ENCODE peak calls at places on chromosomes 12 and 14, in nine cellular contexts. K is CD4-positive, alpha-beta T cell; G is Calu3; X is glutamatergic neuron; T is activated B cell treated with CpG ODN at 0.5 μM for 24 hours; U is body of pancreas; E is GM10248; Z is GM13976; O is transverse colon. S is an unnamed sample.

GRCh38 chr12:3644103-3644502 is 108.8 kb downstream of the CRACR2A start:
- DNase-seq in Z (no peak), X (no peak), U (no peak), O (no peak), G (no peak), T (no peak), E (no peak), K (no peak), S (no peak)

GRCh38 chr14:75011356-75012097 is 8.8 kb downstream of the EIF2B2 start:
- DNase-seq in G (no peak), Z (no peak), K (no peak), X (no peak), E (no peak), O (no peak), T (no peak), U (no peak), S (no peak)

GRCh38 chr12:10900530-10900929 is 8.8 kb downstream of the TAS2R13 start:
- DNase-seq in K (no peak), O (no peak), G (no peak), T (no peak), U (no peak), X (no peak), E (no peak), Z (no peak), S (no peak)

GRCh38 chr12:78916845-78917480 is 52.4 kb downstream of the SYT1 start:
- DNase-seq in X (no peak), Z (no peak), K (no peak), O (no peak), E (no peak), G (peak), T (no peak), U (no peak), S (no peak)

GRCh38 chr12:4526923-4527546 is 11.7 kb upstream of the RAD51AP1 start:
- DNase-seq in U (no peak), O (no peak), T (no peak), G (no peak), Z (peak), E (no peak), K (no peak), X (no peak), S (no peak)

GRCh38 chr12:125143491-125143890 is 78.3 kb downstream of the AACS start:
- DNase-seq in X (no peak), O (peak), T (no peak), K (no peak), G (no peak), Z (no peak), U (no peak), E (no peak), S (no peak)

GRCh38 chr14:58298880-58299664 is 717 bp downstream of the ARID4A start:
- DNase-seq in Z (peak), T (peak), E (peak), X (peak), O (peak), K (peak), G (peak), U (peak), S (no peak)

GRCh38 chr14:94165744-94166143 is 8.4 kb upstream of the PPP4R4 start:
- DNase-seq in Z (no peak), K (no peak), X (no peak), G (no peak), O (no peak), E (no peak), T (no peak), U (no peak), S (no peak)

GRCh38 chr12:104653730-104654328 is 197.1 kb downstream of the CHST11 start:
- DNase-seq in O (no peak), X (no peak), U (no peak), G (peak), E (peak), T (no peak), K (no peak), Z (peak), S (no peak)

GRCh38 chr14:64682173-64682710 is 22.0 kb upstream of the PLEKHG3 start:
- DNase-seq in E (no peak), U (peak), Z (no peak), O (peak), K (no peak), X (no peak), G (no peak), T (no peak), S (no peak)

GRCh38 chr12:93322784-93323183 is 54.9 kb upstream of the NUDT4 start:
- DNase-seq in X (no peak), U (no peak), G (no peak), O (peak), E (no peak), K (no peak), T (no peak), Z (no peak), S (no peak)

GRCh38 chr12:68240975-68241374 is 12.4 kb downstream of the IL22 start:
- DNase-seq in T (no peak), G (no peak), E (peak), X (no peak), U (peak), O (peak), K (peak), Z (peak), S (no peak)

GRCh38 chr12:108822458-108823205 is 34.8 kb downstream of the SSH1 start:
- DNase-seq in Z (no peak), E (no peak), G (no peak), K (no peak), U (no peak), X (no peak), O (no peak), T (no peak), S (no peak)

GRCh38 chr12:15540469-15540872 is 218.2 kb downstream of the PTPRO start:
- DNase-seq in X (no peak), T (no peak), U (no peak), E (no peak), O (no peak), K (no peak), Z (no peak), G (no peak), S (no peak)

GRCh38 chr12:96397756-96398421 is 2.4 kb downstream of the CDK17 start:
- DNase-seq in Z (no peak), K (no peak), T (no peak), O (no peak), X (no peak), U (no peak), E (no peak), G (no peak), S (no peak)

GRCh38 chr12:116551952-116552749 is 7.0 kb upstream of the MAP1LC3B2 start:
- DNase-seq in T (no peak), Z (no peak), X (no peak), E (no peak), O (no peak), U (no peak), G (no peak), K (no peak), S (no peak)

GRCh38 chr12:95054206-95054605 is 19.2 kb downstream of the NR2C1 start:
- DNase-seq in E (no peak), K (no peak), U (no peak), O (no peak), G (no peak), X (no peak), T (no peak), Z (no peak), S (no peak)

GRCh38 chr14:59455411-59455810 is 9.8 kb downstream of the GPR135 start:
- DNase-seq in G (no peak), U (no peak), O (no peak), K (no peak), X (no peak), Z (no peak), T (no peak), E (no peak), S (no peak)

GRCh38 chr12:75706786-75707605 is 195.6 kb upstream of the KRR1 start:
- DNase-seq in E (no peak), K (no peak), U (no peak), T (no peak), O (no peak), Z (no peak), G (no peak), X (no peak), S (no peak)

GRCh38 chr12:125330645-125331341 is 265.6 kb downstream of the AACS start:
- DNase-seq in U (peak), G (peak), Z (peak), X (peak), T (peak), E (peak), K (peak), O (peak), S (no peak)

GRCh38 chr14:100851946-100852620 is 26.2 kb downstream of the MEG3 start:
- DNase-seq in K (no peak), O (no peak), T (no peak), E (no peak), G (no peak), Z (no peak), X (no peak), U (no peak), S (no peak)

GRCh38 chr12:3168775-3169221 is 91.6 kb downstream of the TSPAN9 start:
- DNase-seq in E (peak), U (peak), K (no peak), T (no peak), O (no peak), Z (no peak), X (no peak), G (peak), S (peak)

GRCh38 chr12:55797068-55797467 is 20.5 kb downstream of the SARNP start:
- DNase-seq in K (no peak), G (no peak), T (no peak), Z (no peak), E (no peak), O (no peak), U (peak), X (peak), S (no peak)

GRCh38 chr12:76820888-76821482 is 57.1 kb downstream of the ZDHHC17 start:
- DNase-seq in T (no peak), G (peak), Z (no peak), O (peak), K (no peak), E (no peak), U (peak), X (peak), S (no peak)

GRCh38 chr14:91867316-91867988 is at the start of gene TC2N:
- DNase-seq in X (no peak), E (no peak), G (no peak), U (no peak), O (no peak), T (no peak), Z (no peak), K (no peak), S (no peak)

GRCh38 chr12:87160848-87161601 is 868.2 kb downstream of the C12orf50 start:
- DNase-seq in G (no peak), U (no peak), O (no peak), X (no peak), Z (no peak), E (no peak), K (no peak), T (no peak), S (no peak)

GRCh38 chr12:130729344-130729743 is 13.2 kb upstream of the RIMBP2 start:
- DNase-seq in Z (no peak), E (no peak), U (no peak), T (no peak), O (no peak), X (no peak), K (no peak), G (no peak), S (no peak)

GRCh38 chr14:37591311-37591940 is 3.6 kb downstream of the FOXA1 start:
- DNase-seq in K (no peak), E (no peak), T (no peak), O (peak), U (no peak), Z (peak), G (peak), X (peak), S (no peak)
- TF ChIP-seq CTCF in K (no peak), E (no peak), T (no peak), O (peak), U (no peak), Z (no peak), G (peak), X (no peak), S (no peak)

DNA sequence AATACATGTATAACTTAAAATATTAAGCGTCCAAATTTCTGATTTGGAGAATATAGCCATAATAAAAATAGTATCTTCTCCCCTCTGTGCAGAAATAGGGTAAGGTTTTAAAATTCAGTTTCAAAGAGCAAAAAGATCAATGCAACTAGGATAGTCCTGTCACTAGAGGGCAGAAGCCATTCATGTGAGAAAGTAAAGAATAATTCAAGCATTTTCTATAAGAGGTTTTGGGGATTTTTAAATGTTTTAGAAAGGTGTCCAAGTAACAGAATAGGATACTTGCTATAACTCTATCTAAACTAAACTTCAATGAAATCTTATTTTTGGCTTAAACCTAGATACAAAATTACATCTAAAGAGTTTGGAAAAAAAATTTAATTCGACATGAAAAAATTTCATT is 50.3 kb downstream of the ADAMTS20 start:
- DNase-seq in T (no peak), X (no peak), U (no peak), K (no peak), E (peak), O (no peak), G (no peak), Z (peak), S (no peak)
- TF ChIP-seq CTCF in T (no peak), X (peak), U (no peak), K (no peak), E (peak), O (no peak), G (no peak), Z (peak), S (no peak)

GRCh38 chr14:89131004-89131750 is 285.9 kb downstream of the FOXN3 start:
- DNase-seq in Z (no peak), G (no peak), X (no peak), T (no peak), K (no peak), O (no peak), U (no peak), E (no peak), S (no peak)

GRCh38 chr14:89129570-89129969 is 287.5 kb downstream of the FOXN3 start:
- DNase-seq in U (peak), K (no peak), G (no peak), T (no peak), O (no peak), X (no peak), E (no peak), Z (no peak), S (no peak)

GRCh38 chr14:89126461-89126860 is 290.6 kb downstream of the FOXN3 start:
- DNase-seq in O (no peak), G (no peak), K (no peak), U (no peak), Z (no peak), X (no peak), E (no peak), T (no peak), S (no peak)

GRCh38 chr14:89125216-89125615 is 291.8 kb downstream of the FOXN3 start:
- DNase-seq in O (no peak), E (no peak), K (no peak), Z (no peak), T (no peak), G (no peak), X (no peak), U (no peak), S (no peak)

GRCh38 chr14:89128616-89129015 is 288.4 kb downstream of the FOXN3 start:
- DNase-seq in T (no peak), X (no peak), U (no peak), K (no peak), O (no peak), E (no peak), G (no peak), Z (no peak), S (no peak)
- TF ChIP-seq CTCF in T (no peak), X (no peak), U (no peak), K (no peak), O (no peak), E (no peak), G (no peak), Z (no peak), S (no peak)

GRCh38 chr12:106631150-106631549 is 48.3 kb downstream of the RFX4 start:
- DNase-seq in U (no peak), K (no peak), G (no peak), X (no peak), E (no peak), T (no peak), Z (no peak), O (no peak), S (no peak)
- TF ChIP-seq CTCF in U (no peak), K (no peak), G (no peak), X (no peak), E (no peak), T (no peak), Z (no peak), O (no peak), S (no peak)

GRCh38 chr12:62792526-62792925 is 142.4 kb downstream of the PPM1H start:
- DNase-seq in G (no peak), T (no peak), U (no peak), Z (no peak), O (no peak), E (no peak), K (no peak), X (no peak), S (no peak)

GRCh38 chr12:62789856-62790255 is 145.1 kb downstream of the PPM1H start:
- DNase-seq in X (no peak), E (no peak), U (no peak), Z (no peak), G (no peak), K (no peak), O (no peak), T (no peak), S (no peak)

GRCh38 chr12:62794218-62794583 is 140.7 kb downstream of the PPM1H start:
- DNase-seq in O (no peak), E (no peak), T (no peak), X (no peak), G (no peak), U (no peak), K (no peak), Z (no peak), S (no peak)

GRCh38 chr12:62799126-62799736 is 135.7 kb downstream of the PPM1H start:
- DNase-seq in U (peak), O (peak), Z (peak), X (peak), T (no peak), K (no peak), G (peak), E (peak), S (peak)

GRCh38 chr12:62793256-62794217 is 141.4 kb downstream of the PPM1H start:
- DNase-seq in K (peak), U (peak), O (peak), T (peak), E (peak), Z (peak), X (peak), G (peak), S (peak)
- TF ChIP-seq CTCF in K (peak), U (peak), O (peak), T (peak), E (peak), Z (peak), X (peak), G (peak), S (peak)

GRCh38 chr14:51950007-51950406 is 39.3 kb upstream of the RTRAF start:
- DNase-seq in T (no peak), O (no peak), U (no peak), X (no peak), G (no peak), E (no peak), K (no peak), Z (no peak), S (no peak)

GRCh38 chr14:51959928-51960327 is 29.4 kb upstream of the RTRAF start:
- DNase-seq in G (no peak), U (no peak), T (no peak), Z (no peak), O (no peak), E (no peak), K (no peak), X (no peak), S (no peak)

GRCh38 chr14:51953996-51954395 is 35.4 kb upstream of the RTRAF start:
- DNase-seq in K (no peak), X (no peak), E (no peak), O (no peak), T (no peak), G (no peak), Z (no peak), U (no peak), S (no peak)

GRCh38 chr14:51957950-51958349 is 31.4 kb upstream of the RTRAF start:
- DNase-seq in G (no peak), O (no peak), X (no peak), T (no peak), K (no peak), U (no peak), E (no peak), Z (no peak), S (no peak)

GRCh38 chr14:51954657-51955056 is 34.7 kb upstream of the RTRAF start:
- DNase-seq in O (no peak), Z (no peak), G (no peak), E (no peak), K (no peak), T (no peak), U (no peak), X (no peak), S (no peak)
- TF ChIP-seq CTCF in O (no peak), Z (no peak), G (no peak), E (peak), K (no peak), T (no peak), U (no peak), X (no peak), S (no peak)

DNA sequence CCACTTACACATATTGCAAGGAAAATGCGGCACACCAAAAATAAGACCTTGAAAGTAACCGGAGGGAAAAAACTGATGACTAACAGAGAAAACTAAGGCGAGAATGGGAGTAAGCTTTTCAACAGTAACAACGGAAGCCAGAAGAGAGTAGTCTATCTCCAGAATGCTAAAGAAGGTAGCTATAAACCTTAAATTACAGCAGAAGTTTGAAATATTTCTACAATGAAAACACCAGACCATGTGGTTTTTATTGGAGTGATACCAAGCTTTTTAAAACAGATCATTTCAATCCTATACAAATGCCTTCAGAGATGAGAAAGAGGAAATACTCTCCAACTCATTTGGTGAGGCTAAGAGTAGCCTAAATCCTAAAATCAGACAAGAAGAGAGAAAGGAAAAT is 209.5 kb downstream of the ANO6 start:
- DNase-seq in T (no peak), K (no peak), G (no peak), E (no peak), X (no peak), O (no peak), U (no peak), Z (no peak), S (no peak)
- TF ChIP-seq CTCF in T (no peak), K (no peak), G (no peak), E (no peak), X (no peak), O (no peak), U (no peak), Z (no peak), S (no peak)